ENCODE peak calls at places on chromosomes 4 and X, in four cellular contexts. C is left colon, K is choroid plexus epithelial cell, B is M059J. L is an unnamed sample.

GRCh38 chrX:21847342-21847741 is 7.9 kb downstream of the MBTPS2 start:
- DNase-seq in C (no peak), B (no peak), K (no peak), L (no peak)

GRCh38 chrX:37825225-37825842 is 22.0 kb downstream of the DYNLT3 start:
- DNase-seq in C (peak), B (peak), K (peak), L (peak)

GRCh38 chrX:15873566-15873965 is 19.0 kb upstream of the AP1S2 start:
- DNase-seq in K (peak), C (no peak), B (no peak), L (no peak)

GRCh38 chr4:106238819-106239420 is 77.1 kb downstream of the TBCK start:
- DNase-seq in K (peak), C (no peak), B (peak), L (peak)

GRCh38 chrX:116111497-116111896 is 59.0 kb upstream of the AGTR2 start:
- DNase-seq in K (no peak), C (no peak), B (no peak), L (no peak)

GRCh38 chrX:119734897-119735339 is 23.5 kb upstream of the SOWAHD start:
- DNase-seq in K (no peak), C (peak), B (peak), L (peak)

GRCh38 chr4:153809916-153810810 is 21.3 kb upstream of the SFRP2 start:
- DNase-seq in K (no peak), B (peak), C (no peak), L (no peak)

GRCh38 chr4:148574502-148574901 is 132.3 kb upstream of the NR3C2 start:
- DNase-seq in C (no peak), B (peak), K (peak), L (peak)

GRCh38 chr4:163540977-163541376 is 46.5 kb downstream of the TMA16 start:
- DNase-seq in C (no peak), K (peak), B (peak), L (peak)

GRCh38 chr4:105122334-105122733 is 24.3 kb upstream of the TET2 start:
- DNase-seq in K (peak), C (no peak), B (peak), L (no peak)

GRCh38 chr4:97770222-97770621 is 373.1 kb downstream of the STPG2 start:
- DNase-seq in B (no peak), K (no peak), C (no peak), L (no peak)

GRCh38 chr4:16029329-16029728 is 54.5 kb downstream of the PROM1 start:
- DNase-seq in C (no peak), K (peak), B (no peak), L (peak)